ENCODE peak calls at places on chromosome 20, in four cellular contexts. One of them, this sample, is unnamed.

GRCh38 chr20:44803383-44803941 is 6.9 kb downstream of the RIMS4 start:
- DNase-seq in K562: no peak
- DNase-seq in H1: no peak
- DNase-seq in GM12878: no peak
- DNase-seq in this sample: no peak

GRCh38 chr20:41862023-41862422 is 243.8 kb upstream of the CHD6 start:
- DNase-seq in K562: no peak
- DNase-seq in H1: no peak
- DNase-seq in GM12878: no peak
- DNase-seq in this sample: no peak

GRCh38 chr20:39993737-39994136 is 695.3 kb downstream of the MAFB start:
- DNase-seq in K562: no peak
- DNase-seq in H1: no peak
- DNase-seq in GM12878: no peak
- DNase-seq in this sample: no peak

GRCh38 chr20:10239954-10240353 is 21.3 kb downstream of the SNAP25 start:
- DNase-seq in K562: no peak
- DNase-seq in H1: no peak
- DNase-seq in GM12878: no peak
- DNase-seq in this sample: peak; percentile 58

GRCh38 chr20:21102252-21102609 is 3.9 kb downstream of the LINC00237 start:
- DNase-seq in K562: no peak
- DNase-seq in H1: no peak
- DNase-seq in GM12878: no peak
- DNase-seq in this sample: no peak

GRCh38 chr20:25276533-25277050 is 28.7 kb downstream of the PYGB start:
- DNase-seq in K562: no peak
- DNase-seq in H1: no peak
- DNase-seq in GM12878: no peak
- DNase-seq in this sample: no peak

GRCh38 chr20:46811328-46812084 is 83.1 kb upstream of the EYA2 start:
- DNase-seq in K562: no peak
- DNase-seq in H1: no peak
- DNase-seq in GM12878: no peak
- DNase-seq in this sample: no peak

GRCh38 chr20:19737025-19737424 is 21.0 kb upstream of the RIN2 start:
- DNase-seq in K562: no peak
- DNase-seq in H1: no peak
- DNase-seq in GM12878: peak; percentile 37
- DNase-seq in this sample: peak; percentile 33

GRCh38 chr20:54633903-54634302 is 158.5 kb downstream of the DOK5 start:
- DNase-seq in K562: no peak
- DNase-seq in H1: no peak
- DNase-seq in GM12878: peak; percentile 84
- DNase-seq in this sample: no peak

GRCh38 chr20:54133434-54134427 is 40.1 kb downstream of the CYP24A1 start:
- DNase-seq in K562: no peak
- DNase-seq in H1: no peak
- DNase-seq in GM12878: no peak
- DNase-seq in this sample: peak; percentile 100

GRCh38 chr20:4800131-4800530 is 78.4 kb downstream of the PRND start:
- DNase-seq in K562: no peak
- DNase-seq in H1: no peak
- DNase-seq in GM12878: no peak
- DNase-seq in this sample: no peak

GRCh38 chr20:4802023-4802422 is 80.3 kb downstream of the PRND start:
- DNase-seq in K562: no peak
- DNase-seq in H1: no peak
- DNase-seq in GM12878: no peak
- DNase-seq in this sample: no peak

GRCh38 chr20:4798010-4798409 is 76.3 kb downstream of the PRND start:
- DNase-seq in K562: no peak
- DNase-seq in H1: no peak
- DNase-seq in GM12878: no peak
- DNase-seq in this sample: no peak

GRCh38 chr20:4802522-4802921 is 80.8 kb downstream of the PRND start:
- DNase-seq in K562: no peak
- DNase-seq in H1: no peak
- DNase-seq in GM12878: no peak
- DNase-seq in this sample: no peak

GRCh38 chr20:4800676-4801449 is 79.2 kb downstream of the PRND start:
- DNase-seq in K562: no peak
- DNase-seq in H1: no peak
- DNase-seq in GM12878: no peak
- DNase-seq in this sample: no peak
- TF ChIP-seq CHD2 in K562: no peak
- TF ChIP-seq CHD2 in H1: no peak
- TF ChIP-seq CHD2 in GM12878: no peak
- TF ChIP-seq CHD2 in this sample: no peak

GRCh38 chr20:58408603-58409246 is 19.7 kb downstream of the VAPB start:
- DNase-seq in K562: no peak
- DNase-seq in H1: no peak
- DNase-seq in GM12878: no peak
- DNase-seq in this sample: peak; percentile 88
- TF ChIP-seq ZNF274 in K562: no peak
- TF ChIP-seq ZNF274 in H1: no peak
- TF ChIP-seq ZNF274 in GM12878: no peak
- TF ChIP-seq ZNF274 in this sample: no peak

GRCh38 chr20:8020314-8021079 is 936 bp upstream of the TMX4 start:
- DNase-seq in K562: no peak
- DNase-seq in H1: no peak
- DNase-seq in GM12878: peak; percentile 85
- DNase-seq in this sample: peak; percentile 23

GRCh38 chr20:8019998-8020247 is 362 bp upstream of the TMX4 start:
- DNase-seq in K562: no peak
- DNase-seq in H1: no peak
- DNase-seq in GM12878: no peak
- DNase-seq in this sample: no peak

GRCh38 chr20:8021541-8022269 is 2.1 kb upstream of the TMX4 start:
- DNase-seq in K562: no peak
- DNase-seq in H1: no peak
- DNase-seq in GM12878: no peak
- DNase-seq in this sample: no peak

GRCh38 chr20:8019178-8019997 is at the start of gene TMX4:
- DNase-seq in K562: peak; percentile 93
- DNase-seq in H1: peak; percentile 77
- DNase-seq in GM12878: peak; percentile 76
- DNase-seq in this sample: peak; percentile 98

DNA sequence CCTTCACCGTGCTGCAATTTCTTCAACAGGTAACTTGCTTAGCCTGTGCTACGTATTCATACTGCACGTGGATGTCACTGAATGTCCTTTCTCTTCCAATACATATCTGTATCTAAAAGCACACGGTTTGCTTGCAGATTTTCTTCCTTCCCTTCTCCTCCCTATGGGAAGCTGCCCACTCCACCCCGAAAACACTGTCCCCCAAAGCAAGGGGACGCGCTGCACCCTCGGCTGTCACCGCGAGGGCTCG is 708 bp downstream of the TMX4 start:
- DNase-seq in K562: no peak
- DNase-seq in H1: no peak
- DNase-seq in GM12878: peak; percentile 45
- DNase-seq in this sample: no peak
- TF ChIP-seq CHD2 in K562: no peak
- TF ChIP-seq CHD2 in H1: no peak
- TF ChIP-seq CHD2 in GM12878: peak; percentile 37
- TF ChIP-seq CHD2 in this sample: no peak

GRCh38 chr20:61761453-61762207 is 304.1 kb downstream of the TAF4 start:
- DNase-seq in K562: no peak
- DNase-seq in H1: no peak
- DNase-seq in GM12878: no peak
- DNase-seq in this sample: no peak

GRCh38 chr20:61759286-61760065 is 306.2 kb downstream of the TAF4 start:
- DNase-seq in K562: no peak
- DNase-seq in H1: no peak
- DNase-seq in GM12878: no peak
- DNase-seq in this sample: no peak

GRCh38 chr20:61762208-61762710 is 303.4 kb downstream of the TAF4 start:
- DNase-seq in K562: no peak
- DNase-seq in H1: no peak
- DNase-seq in GM12878: no peak
- DNase-seq in this sample: no peak

GRCh38 chr20:61758556-61759200 is 307.0 kb downstream of the TAF4 start:
- DNase-seq in K562: no peak
- DNase-seq in H1: no peak
- DNase-seq in GM12878: no peak
- DNase-seq in this sample: no peak

DNA sequence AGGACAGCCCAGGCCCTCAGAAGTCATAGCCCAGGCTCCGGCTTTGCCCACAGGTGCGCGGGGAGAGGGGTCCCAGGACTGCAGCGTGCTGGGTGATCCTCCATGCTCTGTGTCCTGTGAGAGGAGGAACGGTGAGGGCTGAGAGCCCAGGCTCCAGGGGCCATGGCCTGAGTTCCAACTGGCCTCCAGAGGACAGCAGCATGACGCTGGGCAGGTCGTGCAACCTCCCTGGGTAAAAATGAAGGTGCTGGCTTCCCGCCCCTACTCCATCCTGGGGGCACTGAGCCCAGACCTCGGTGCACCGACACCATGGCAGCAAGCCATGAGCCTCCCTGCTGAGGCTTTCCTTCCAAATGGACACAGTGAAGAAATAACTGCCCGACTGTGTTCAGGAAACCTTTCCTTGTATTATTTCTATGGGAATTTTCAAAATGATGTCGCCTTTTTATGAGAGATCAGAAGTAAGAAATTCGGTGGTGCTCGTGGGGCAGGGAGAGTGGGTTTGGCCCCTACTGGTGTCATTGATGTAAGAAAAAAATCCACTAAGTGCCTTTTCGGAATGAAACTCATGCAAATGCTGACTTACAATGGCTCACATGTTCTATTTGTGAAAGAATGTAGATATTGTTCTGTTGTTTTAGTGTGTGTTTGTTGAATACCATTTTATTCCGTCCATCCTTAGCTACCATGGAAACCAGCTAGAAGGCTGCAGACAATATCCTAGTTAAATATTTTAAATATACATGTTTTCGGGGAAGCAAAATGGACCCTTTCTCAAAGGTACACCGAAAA is 305.2 kb downstream of the TAF4 start:
- DNase-seq in K562: no peak
- DNase-seq in H1: no peak
- DNase-seq in GM12878: no peak
- DNase-seq in this sample: no peak
- TF ChIP-seq ZNF274 in K562: no peak
- TF ChIP-seq ZNF274 in H1: no peak
- TF ChIP-seq ZNF274 in GM12878: no peak
- TF ChIP-seq ZNF274 in this sample: no peak

DNA sequence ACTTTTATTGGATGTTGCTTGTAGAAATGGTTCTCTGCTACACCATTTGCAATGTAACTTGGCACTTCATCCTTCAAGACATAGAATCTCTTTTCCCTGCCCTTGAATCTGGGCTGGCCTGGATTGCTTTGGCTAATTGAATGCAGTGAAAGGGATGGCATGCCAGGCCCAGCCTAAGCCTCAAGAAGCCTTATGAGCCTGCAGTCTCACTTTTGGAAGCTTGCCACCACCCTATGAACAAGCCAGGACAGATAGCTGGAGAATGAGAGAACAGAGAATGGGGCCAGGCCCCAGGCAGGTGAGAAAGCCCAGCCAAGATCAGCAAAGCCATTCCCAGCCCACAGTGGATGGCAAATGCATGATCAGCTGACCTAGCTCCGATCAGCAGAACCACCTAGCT is 350.7 kb upstream of the RNF24 start:
- DNase-seq in K562: no peak
- DNase-seq in H1: no peak
- DNase-seq in GM12878: no peak
- DNase-seq in this sample: no peak
- TF ChIP-seq CHD2 in K562: no peak
- TF ChIP-seq CHD2 in H1: no peak
- TF ChIP-seq CHD2 in GM12878: no peak
- TF ChIP-seq CHD2 in this sample: no peak

DNA sequence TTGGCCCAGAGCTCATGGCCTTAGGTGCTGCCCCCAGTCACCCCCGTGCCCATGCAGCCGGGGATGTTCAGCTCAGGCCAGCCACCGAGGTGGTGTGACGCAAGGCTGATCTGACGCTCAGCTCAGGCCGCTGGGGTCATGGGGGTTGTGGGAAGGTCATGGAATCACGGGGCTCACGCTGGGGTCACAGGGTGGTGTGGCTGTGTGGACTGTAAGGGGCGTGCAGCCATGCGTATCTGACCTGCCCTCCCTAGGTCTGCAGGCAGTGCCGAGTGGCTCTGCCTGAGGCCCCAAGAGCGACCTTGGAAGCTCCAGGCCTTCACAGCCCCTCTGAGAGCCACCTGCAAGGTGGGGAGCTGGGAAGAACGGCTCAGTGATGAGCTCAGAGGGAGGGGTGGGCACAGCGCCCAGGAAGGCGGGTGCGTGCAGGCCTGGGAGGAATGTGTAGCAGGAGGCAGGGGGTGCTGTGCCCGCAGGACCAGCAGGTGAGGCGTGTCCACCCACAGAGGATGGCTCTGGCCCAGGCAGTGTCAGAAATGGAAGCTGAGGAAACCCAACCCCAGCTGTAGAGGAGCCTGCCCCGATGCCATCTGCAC is 27.8 kb downstream of the CHRNA4 start:
- DNase-seq in K562: no peak
- DNase-seq in H1: no peak
- DNase-seq in GM12878: no peak
- DNase-seq in this sample: no peak
- TF ChIP-seq ZNF274 in K562: no peak
- TF ChIP-seq ZNF274 in H1: no peak
- TF ChIP-seq ZNF274 in GM12878: no peak
- TF ChIP-seq ZNF274 in this sample: no peak

GRCh38 chr20:51061646-51062045 is 38.7 kb upstream of the KCNG1 start:
- DNase-seq in K562: no peak
- DNase-seq in H1: no peak
- DNase-seq in GM12878: no peak
- DNase-seq in this sample: no peak
- TF ChIP-seq CHD2 in K562: no peak
- TF ChIP-seq CHD2 in H1: no peak
- TF ChIP-seq CHD2 in GM12878: no peak
- TF ChIP-seq CHD2 in this sample: no peak

DNA sequence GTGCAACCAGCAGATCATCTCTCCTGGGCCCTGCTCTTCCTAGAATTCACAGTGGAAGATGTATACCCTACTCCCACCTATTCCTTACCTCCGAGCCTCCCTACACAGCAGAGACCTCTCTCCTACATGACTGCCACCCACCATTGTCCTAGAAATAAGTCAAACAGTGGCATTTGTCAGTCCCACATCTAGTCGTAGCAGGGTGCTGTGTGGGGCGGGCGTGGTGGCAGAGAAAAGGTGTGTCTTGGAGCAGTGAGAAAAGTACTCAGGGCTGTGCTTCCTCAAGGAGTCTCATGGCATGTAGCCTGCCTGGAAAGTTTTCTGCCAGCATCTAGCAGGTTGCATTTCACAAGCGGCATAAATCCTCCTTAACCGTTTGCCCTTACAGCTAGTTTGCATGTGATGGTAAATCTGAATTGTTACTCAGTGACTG is 59.4 kb upstream of the PTGIS start:
- DNase-seq in K562: no peak
- DNase-seq in H1: no peak
- DNase-seq in GM12878: no peak
- DNase-seq in this sample: no peak
- TF ChIP-seq ZNF274 in K562: no peak
- TF ChIP-seq ZNF274 in H1: no peak
- TF ChIP-seq ZNF274 in GM12878: no peak
- TF ChIP-seq ZNF274 in this sample: no peak